ENCODE peak calls at places on chromosomes 13 and 19, in four cellular contexts. O, N, G and W are unnamed samples.

GRCh38 chr19:51196181-51196580 is 28.7 kb upstream of the CD33 start:
- DNase-seq in G (no peak), O (no peak), N (no peak), W (no peak)

GRCh38 chr19:15412832-15413231 is 6.0 kb downstream of the AKAP8L start:
- DNase-seq in G (no peak), O (no peak), N (no peak), W (no peak)

GRCh38 chr13:26971990-26972888 is 199.4 kb downstream of the USP12 start:
- DNase-seq in O (peak; percentile 15), G (peak; percentile 25), N (no peak), W (peak; percentile 16)

GRCh38 chr13:75050419-75051066 is 431.4 kb downstream of the TBC1D4 start:
- DNase-seq in N (no peak), O (peak; percentile 12), G (peak; percentile 13), W (peak; percentile 24)

GRCh38 chr19:5809053-5809452 is 4.2 kb downstream of the NRTN start:
- DNase-seq in N (no peak), O (no peak), G (no peak), W (no peak)

GRCh38 chr13:73765651-73766384 is 368.4 kb downstream of the KLF12 start:
- DNase-seq in N (peak; percentile 84), G (peak; percentile 92), O (peak; percentile 36), W (peak; percentile 86)

GRCh38 chr13:105991131-105991530 is 544.3 kb downstream of the EFNB2 start:
- DNase-seq in N (no peak), O (no peak), G (no peak), W (no peak)

GRCh38 chr13:102726430-102726829 is 31.6 kb upstream of the METTL21C start:
- DNase-seq in O (peak; percentile 11), G (no peak), N (no peak), W (peak; percentile 0)

GRCh38 chr19:28472843-28473242 is 740.1 kb downstream of the UQCRFS1 start:
- DNase-seq in O (no peak), G (no peak), N (no peak), W (no peak)

GRCh38 chr19:12996542-12997094 is 1.3 kb downstream of the NFIX start:
- DNase-seq in O (no peak), G (peak; percentile 49), N (no peak), W (no peak)

GRCh38 chr19:49468746-49469447 is 5.1 kb upstream of the FLT3LG start:
- DNase-seq in N (peak; percentile 73), G (peak; percentile 71), O (peak; percentile 72), W (peak; percentile 46)

GRCh38 chr19:49468199-49468598 is 5.8 kb upstream of the FLT3LG start:
- DNase-seq in N (no peak), G (no peak), O (no peak), W (no peak)

GRCh38 chr19:49472936-49473335 is 1.1 kb upstream of the FLT3LG start:
- DNase-seq in N (no peak), G (no peak), O (no peak), W (no peak)

GRCh38 chr19:49470615-49470978 is 3.4 kb upstream of the FLT3LG start:
- DNase-seq in N (no peak), G (no peak), O (no peak), W (no peak)

GRCh38 chr19:49469828-49470614 is 4.0 kb upstream of the FLT3LG start:
- DNase-seq in N (peak; percentile 71), G (no peak), O (no peak), W (no peak)
- TF ChIP-seq CTCF in N (peak; percentile 52), G (no peak), O (no peak), W (peak; percentile 17)

DNA sequence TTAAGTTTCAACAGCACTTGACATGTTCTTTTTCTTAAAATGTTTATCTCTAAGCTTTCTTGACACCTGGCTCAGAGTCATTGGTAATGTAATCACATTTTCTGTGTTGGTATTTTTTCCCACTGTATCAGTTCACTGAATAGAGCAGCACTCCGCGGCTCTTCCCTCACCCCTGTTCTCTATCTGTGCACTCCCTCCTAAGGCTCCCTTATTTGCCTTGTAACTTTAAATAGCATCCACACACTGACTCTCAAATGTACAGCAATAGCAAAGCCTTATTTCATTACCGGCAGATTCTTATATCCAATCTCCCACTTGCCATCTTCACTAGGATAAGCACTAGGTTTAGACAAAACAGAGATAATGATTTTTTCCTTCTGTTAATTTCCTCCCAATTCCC is 935.5 kb upstream of the SLC10A2 start:
- DNase-seq in G (no peak), O (no peak), N (no peak), W (no peak)
- H3K4me3 ChIP-seq in G (no peak overlapping the region), O (no peak overlapping the region), N (no peak overlapping the region), W (no peak overlapping the region)

GRCh38 chr19:10835754-10836477 is at the start of gene TMED1:
- DNase-seq in G (peak; percentile 99), N (peak; percentile 82), O (peak; percentile 99), W (peak; percentile 99)
- TF ChIP-seq CTCF in G (no peak), N (no peak), O (no peak), W (peak; percentile 14)

DNA sequence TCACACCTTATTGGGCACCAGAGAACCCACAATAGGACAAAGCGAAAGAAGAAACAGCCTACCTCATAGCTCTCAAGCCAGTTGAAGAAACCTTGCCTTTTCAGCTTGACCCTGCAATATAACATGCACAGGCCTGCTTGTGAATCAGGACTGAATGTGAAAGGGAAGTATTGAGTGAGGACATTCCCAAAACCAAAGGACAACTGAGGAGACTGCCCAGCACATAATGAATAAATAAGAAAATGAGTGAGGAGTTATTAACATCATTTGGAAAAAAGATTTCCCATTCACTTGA is 15.7 kb upstream of the ZNF544 start:
- DNase-seq in N (no peak), G (no peak), O (no peak), W (no peak)
- H3K4me3 ChIP-seq in N (no peak overlapping the region), G (no peak overlapping the region), O (no peak overlapping the region), W (no peak overlapping the region)

GRCh38 chr19:7478173-7478842 is 10.5 kb downstream of the PEX11G start:
- DNase-seq in G (no peak), O (peak; percentile 21), N (no peak), W (peak; percentile 6)
- TF ChIP-seq CTCF in G (no peak), O (no peak), N (no peak), W (no peak)

DNA sequence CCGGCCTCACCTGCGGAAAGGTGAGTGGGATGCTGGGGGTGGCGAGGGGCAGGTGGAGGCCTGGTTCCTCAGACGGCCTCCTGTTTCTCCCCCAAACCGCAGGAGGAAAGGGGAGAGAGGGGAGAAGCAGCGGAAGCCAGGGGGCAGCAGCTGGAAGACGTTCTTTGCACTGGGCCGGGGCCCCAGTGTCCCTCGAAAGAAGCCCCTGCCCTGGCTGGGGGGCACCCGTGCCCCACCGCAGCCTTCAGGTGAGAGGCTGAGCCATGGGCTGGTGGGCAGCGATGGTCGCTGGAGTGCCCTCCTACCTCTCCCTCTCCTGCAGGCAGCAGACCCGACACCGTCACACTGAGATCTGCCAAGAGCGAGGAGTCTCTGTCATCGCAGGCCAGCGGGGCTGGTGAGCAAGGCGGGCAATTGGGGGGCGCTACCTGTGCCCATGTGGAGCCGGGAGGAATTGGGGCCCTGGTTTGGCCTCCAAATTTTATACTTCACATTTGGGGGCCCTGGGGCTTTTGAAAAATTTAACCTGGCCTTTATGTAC is 9.8 kb downstream of the ARHGAP33 start:
- DNase-seq in N (no peak), O (no peak), G (no peak), W (no peak)
- H3K4me3 ChIP-seq in N (no peak overlapping the region), O (no peak overlapping the region), G (no peak overlapping the region), W (no peak overlapping the region)

DNA sequence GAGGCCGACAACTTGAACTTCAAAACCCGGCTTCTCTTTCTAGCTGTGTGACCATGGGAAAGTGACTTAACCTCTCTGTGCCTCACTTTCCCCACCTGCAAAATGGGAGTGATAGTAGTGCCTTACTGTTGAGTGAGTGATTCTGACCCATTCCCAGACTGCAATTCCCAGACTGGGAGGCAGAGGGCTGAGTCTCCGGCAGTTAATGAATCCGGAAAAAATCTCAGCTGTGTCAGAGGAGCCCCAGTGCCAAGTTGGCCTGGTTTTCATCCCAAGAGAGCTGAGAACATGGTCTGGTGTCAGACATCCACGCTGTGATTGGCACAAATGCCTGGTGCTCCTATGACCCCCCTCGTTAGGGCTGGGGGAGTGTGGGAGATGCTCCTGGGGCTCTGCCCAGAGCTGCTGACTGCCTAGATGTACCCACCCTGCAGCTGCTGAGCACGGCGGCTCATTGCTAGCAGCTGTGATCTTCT is 50.0 kb downstream of the PIN1 start:
- DNase-seq in N (no peak), O (peak; percentile 70), G (peak; percentile 53), W (no peak)
- TF ChIP-seq CTCF in N (no peak), O (peak; percentile 56), G (peak; percentile 58), W (peak; percentile 44)

GRCh38 chr19:2703077-2703437 is 563 bp upstream of the GNG7 start:
- DNase-seq in O (no peak), N (no peak), G (no peak), W (no peak)
- H3K4me3 ChIP-seq in O (peak overlapping the region; percentile 15), N (peak overlapping the region; percentile 13), G (peak overlapping the region; percentile 33), W (peak overlapping the region; percentile 3)

DNA sequence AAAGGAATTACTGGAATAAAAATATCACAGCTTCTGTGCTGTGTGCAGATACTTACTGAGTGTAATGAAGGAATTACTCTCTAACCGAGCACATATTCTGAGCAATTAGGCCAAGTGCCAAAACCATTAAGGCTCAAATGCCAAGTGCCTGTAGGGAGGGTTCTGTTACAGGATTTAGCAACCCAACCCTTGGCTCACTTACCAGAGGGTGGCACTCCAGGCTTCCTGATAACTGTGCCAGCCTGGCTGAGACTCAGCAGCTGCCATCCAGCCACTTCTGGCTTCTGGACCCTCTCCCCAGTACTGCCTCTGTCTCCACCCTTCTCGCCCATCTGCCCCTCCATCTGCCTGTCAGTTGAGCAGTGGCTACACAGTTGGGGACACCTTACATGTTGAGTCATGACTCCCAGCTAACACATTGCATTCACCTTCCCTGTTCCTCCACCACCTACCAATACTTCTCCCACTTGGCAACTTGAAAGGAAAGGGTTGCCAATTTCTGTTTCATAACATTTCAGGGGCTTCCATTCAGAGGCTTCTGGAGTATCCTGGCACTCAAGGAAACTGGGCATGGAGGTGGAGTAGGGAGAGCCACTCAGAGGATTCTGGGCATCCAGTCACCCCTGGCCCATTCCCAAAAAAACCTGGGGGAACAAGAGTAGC is 110.5 kb downstream of the COG6 start:
- DNase-seq in O (peak; percentile 29), G (no peak), N (no peak), W (peak; percentile 56)
- TF ChIP-seq CTCF in O (peak; percentile 11), G (peak; percentile 4), N (no peak), W (peak; percentile 38)